ENCODE peak calls at places on chromosomes 4 and X, in four cellular contexts. I, S, N and B are unnamed samples.

GRCh38 chrX:107935664-107936433 is 46.3 kb downstream of the TEX13B start:
- DNase-seq in I (no peak), S (no peak), N (no peak), B (no peak)

GRCh38 chr4:118931791-118932190 is 43.1 kb downstream of the SYNPO2 start:
- DNase-seq in I (no peak), S (no peak), N (no peak), B (no peak)

GRCh38 chr4:185936650-185937376 is 124.8 kb upstream of the SORBS2 start:
- DNase-seq in I (no peak), S (no peak), N (no peak), B (no peak)

GRCh38 chr4:148349153-148349552 is 93.1 kb downstream of the NR3C2 start:
- DNase-seq in I (no peak), S (no peak), N (no peak), B (no peak)

GRCh38 chrX:106415276-106415895 is 196.4 kb upstream of the RADX start:
- DNase-seq in I (no peak), S (no peak), N (peak; percentile 3), B (no peak)

GRCh38 chr4:102684605-102685052 is 76.1 kb downstream of the MANBA start:
- DNase-seq in I (no peak), S (no peak), N (no peak), B (no peak)

GRCh38 chr4:7034262-7035081 is 8.7 kb upstream of the TADA2B start:
- DNase-seq in I (no peak), S (peak; percentile 85), N (no peak), B (no peak)

GRCh38 chr4:89868999-89869589 is 25.6 kb upstream of the MMRN1 start:
- DNase-seq in I (no peak), S (no peak), N (no peak), B (no peak)

GRCh38 chr4:25767877-25768475 is 94.8 kb downstream of the SEL1L3 start:
- DNase-seq in I (no peak), S (no peak), N (peak; percentile 58), B (no peak)

GRCh38 chrX:154546354-154547244 is at the start of gene G6PD:
- DNase-seq in I (peak; percentile 83), S (no peak), N (peak; percentile 72), B (no peak)

GRCh38 chr4:120718979-120719566 is 203.5 kb downstream of the PRDM5 start:
- DNase-seq in I (no peak), S (no peak), N (peak; percentile 35), B (no peak)

GRCh38 chrX:41703574-41704029 is 14.8 kb downstream of the GPR34 start:
- DNase-seq in I (no peak), S (no peak), N (no peak), B (no peak)

GRCh38 chr4:87865288-87865687 is 32.5 kb downstream of the MEPE start:
- DNase-seq in I (no peak), S (no peak), N (no peak), B (no peak)

GRCh38 chr4:6463311-6464289 is 8.8 kb downstream of the PPP2R2C start:
- DNase-seq in I (no peak), S (no peak), N (no peak), B (no peak)

GRCh38 chr4:54228064-54228527 is 997 bp upstream of the PDGFRA start:
- DNase-seq in I (peak; percentile 17), S (peak; percentile 78), N (peak; percentile 88), B (no peak)

GRCh38 chr4:153166971-153167501 is 37.2 kb upstream of the TRIM2 start:
- DNase-seq in I (no peak), S (no peak), N (no peak), B (no peak)

GRCh38 chr4:8605289-8605688 is 12.7 kb downstream of the CPZ start:
- DNase-seq in I (no peak), S (no peak), N (no peak), B (no peak)

GRCh38 chr4:10025230-10025806 is 4.0 kb upstream of the SLC2A9 start:
- DNase-seq in I (no peak), S (no peak), N (no peak), B (no peak)

GRCh38 chr4:181517521-181517920 is 725.7 kb upstream of the TENM3 start:
- DNase-seq in I (no peak), S (no peak), N (no peak), B (no peak)

GRCh38 chr4:123398803-123399637 is 2.4 kb downstream of the SPRY1 start:
- DNase-seq in I (peak; percentile 52), S (peak; percentile 68), N (peak; percentile 49), B (peak; percentile 49)
- TF ChIP-seq CTCF in I (no peak), S (no peak), N (no peak), B (no peak)

GRCh38 chr4:139281212-139281611 is 1.2 kb upstream of the MGARP start:
- DNase-seq in I (no peak), S (no peak), N (no peak), B (no peak)
- TF ChIP-seq CTCF in I (no peak), S (no peak), N (peak; percentile 29), B (no peak)

GRCh38 chr4:67776746-67777145 is 22.6 kb upstream of the GNRHR start:
- DNase-seq in I (no peak), S (no peak), N (no peak), B (no peak)
- TF ChIP-seq CTCF in I (no peak), S (no peak), N (no peak), B (no peak)

GRCh38 chrX:132071260-132071659 is 48.2 kb downstream of the STK26 start:
- DNase-seq in I (no peak), S (no peak), N (no peak), B (no peak)
- TF ChIP-seq CTCF in I (no peak), S (peak; percentile 37), N (peak; percentile 31), B (peak; percentile 29)